ENCODE peak calls at places on chromosomes 2 and 18, in four cellular contexts. One of them, this sample, is unnamed.

GRCh38 chr2:8125741-8126691 is 555.8 kb upstream of the ID2 start:
- DNase-seq in mesothelial cell of epicardium: no peak
- DNase-seq in colonic mucosa: no peak
- DNase-seq in AG08395: no peak
- DNase-seq in this sample: no peak

GRCh38 chr2:169877406-169877805 is 50.2 kb downstream of the UBR3 start:
- DNase-seq in mesothelial cell of epicardium: no peak
- DNase-seq in colonic mucosa: no peak
- DNase-seq in AG08395: peak
- DNase-seq in this sample: peak

GRCh38 chr2:159251296-159252173 is 35.0 kb downstream of the WDSUB1 start:
- DNase-seq in mesothelial cell of epicardium: no peak
- DNase-seq in colonic mucosa: no peak
- DNase-seq in AG08395: no peak
- DNase-seq in this sample: no peak

GRCh38 chr2:158486150-158486969 is 29.6 kb downstream of the PKP4 start:
- DNase-seq in mesothelial cell of epicardium: no peak
- DNase-seq in colonic mucosa: no peak
- DNase-seq in AG08395: no peak
- DNase-seq in this sample: no peak

GRCh38 chr2:215452725-215453124 is 16.9 kb upstream of the FN1 start:
- DNase-seq in mesothelial cell of epicardium: no peak
- DNase-seq in colonic mucosa: no peak
- DNase-seq in AG08395: no peak
- DNase-seq in this sample: no peak

GRCh38 chr18:13003466-13003896 is 12.3 kb downstream of the CEP192 start:
- DNase-seq in mesothelial cell of epicardium: no peak
- DNase-seq in colonic mucosa: peak
- DNase-seq in AG08395: peak
- DNase-seq in this sample: peak

GRCh38 chr18:29737190-29737589 is 1305.4 kb downstream of the DSC3 start:
- DNase-seq in mesothelial cell of epicardium: no peak
- DNase-seq in colonic mucosa: no peak
- DNase-seq in AG08395: no peak
- DNase-seq in this sample: no peak

GRCh38 chr2:169476459-169476858 is 2.8 kb upstream of the BBS5 start:
- DNase-seq in mesothelial cell of epicardium: no peak
- DNase-seq in colonic mucosa: no peak
- DNase-seq in AG08395: no peak
- DNase-seq in this sample: no peak

GRCh38 chr2:217653240-217653639 is 349.6 kb downstream of the TNS1 start:
- DNase-seq in mesothelial cell of epicardium: no peak
- DNase-seq in colonic mucosa: peak
- DNase-seq in AG08395: peak
- DNase-seq in this sample: no peak

This sample was measured in activated CD8-positive, alpha-beta T cell treated with anti-CD3 and anti-CD28 coated beads for 36 hours.